ENCODE peak calls at places on chromosomes 4 and X, in four cellular contexts. O is GM10248, Z is MM.1S, Y is psoas muscle. R is an unnamed sample.

GRCh38 chrX:68462653-68463052 is 29.4 kb upstream of the OPHN1 start:
- DNase-seq in Z (peak; percentile 40), Y (no peak), O (no peak), R (peak; percentile 27)

GRCh38 chr4:173264960-173265281 is 69.2 kb downstream of the HMGB2 start:
- DNase-seq in Z (no peak), Y (peak; percentile 35), O (no peak), R (no peak)

GRCh38 chr4:35494955-35495354 is 749.4 kb downstream of the ARAP2 start:
- DNase-seq in Z (no peak), O (no peak), Y (no peak), R (no peak)

GRCh38 chrX:71950066-71950465 is 39.4 kb downstream of the NHSL2 start:
- DNase-seq in Y (no peak), O (no peak), Z (no peak), R (no peak)

GRCh38 chrX:136773649-136774048 is 7.1 kb downstream of the ARHGEF6 start:
- DNase-seq in O (no peak), Z (no peak), Y (no peak), R (no peak)

GRCh38 chr4:119038465-119038864 is 97.2 kb upstream of the MYOZ2 start:
- DNase-seq in O (no peak), Z (no peak), Y (no peak), R (no peak)

GRCh38 chr4:22091906-22092305 is 143.3 kb upstream of the KCNIP4 start:
- DNase-seq in Y (no peak), O (no peak), Z (no peak), R (no peak)

GRCh38 chr4:109611045-109611616 is 51.1 kb downstream of the MCUB start:
- DNase-seq in O (no peak), Y (no peak), Z (no peak), R (no peak)

GRCh38 chrX:135512508-135513139 is 7.8 kb upstream of the INTS6L start:
- DNase-seq in Y (no peak), Z (peak; percentile 44), O (no peak), R (peak; percentile 9)

GRCh38 chr4:21879187-21879586 is 69.4 kb downstream of the KCNIP4 start:
- DNase-seq in Z (no peak), Y (no peak), O (no peak), R (peak; percentile 4)

DNA sequence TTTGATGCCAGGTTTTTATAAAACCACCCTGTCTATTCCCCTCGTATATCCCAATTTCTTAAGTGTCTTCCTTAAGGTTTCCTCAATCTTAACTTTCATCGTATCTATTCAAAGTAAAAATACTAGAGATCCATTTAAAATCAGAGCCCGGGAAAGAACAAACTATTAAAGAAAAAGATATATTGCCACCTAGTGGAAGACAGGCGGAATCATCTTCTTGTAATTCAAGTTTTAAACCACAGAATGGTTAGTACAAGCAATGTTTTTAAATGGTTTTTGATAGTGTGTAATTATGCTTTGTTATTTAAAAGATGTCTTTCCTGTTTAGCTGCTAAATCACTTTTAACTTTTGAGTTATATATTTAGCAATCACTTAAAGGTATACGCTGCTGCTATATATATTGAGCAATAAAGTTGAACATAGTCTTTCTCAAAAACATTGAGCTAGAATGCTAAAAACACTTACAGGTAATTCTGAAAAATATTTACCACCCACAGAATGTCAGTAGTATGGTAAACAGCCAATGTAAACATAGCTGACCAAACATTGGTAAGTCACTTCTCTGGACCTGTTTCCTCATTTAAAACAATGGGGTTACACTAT is 18.2 kb downstream of the PRDM8 start:
- DNase-seq in Z (peak; percentile 23), Y (no peak), O (peak; percentile 29), R (peak; percentile 14)
- TF ChIP-seq CTCF in Z (peak; percentile 65), Y (peak; percentile 70), O (peak; percentile 63), R (peak; percentile 43)

DNA sequence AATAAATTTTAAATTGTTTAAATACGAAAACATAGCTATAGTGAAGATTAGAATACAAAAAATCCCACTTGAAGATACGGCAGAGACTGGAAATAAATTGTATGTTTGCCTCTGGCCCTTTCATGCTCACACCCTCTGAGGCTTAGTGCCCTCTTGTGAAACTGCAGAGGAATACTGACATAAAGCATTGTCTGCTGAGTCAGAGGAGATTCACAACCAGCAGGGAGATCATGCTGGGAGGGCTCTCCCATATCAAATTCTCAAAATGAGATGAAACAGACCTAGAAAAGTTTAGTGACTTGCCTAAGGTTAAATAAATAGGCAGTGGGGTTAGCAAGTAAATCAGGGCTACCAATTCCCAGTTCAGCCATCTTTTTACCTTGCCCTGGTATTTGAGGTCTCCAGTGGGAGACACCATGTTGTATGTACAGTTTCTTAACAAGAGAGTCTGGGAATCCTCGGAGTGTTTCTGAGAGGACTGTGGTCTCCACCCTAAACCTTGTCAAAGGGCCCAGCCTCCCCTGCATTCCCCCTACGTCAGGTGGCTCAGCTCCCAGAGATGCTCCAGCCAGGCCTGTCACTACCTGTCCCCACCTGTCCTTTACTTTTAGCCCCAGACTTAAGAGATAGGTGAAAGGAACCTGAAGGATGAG is 581.4 kb upstream of the DIPK2B start:
- DNase-seq in O (no peak), Y (no peak), Z (peak; percentile 43), R (no peak)
- TF ChIP-seq CTCF in O (no peak), Y (peak; percentile 9), Z (peak; percentile 39), R (no peak)

GRCh38 chrX:46686003-46686645 is 72.8 kb downstream of the SLC9A7 start:
- DNase-seq in O (peak; percentile 20), Z (peak; percentile 19), Y (no peak), R (peak; percentile 59)

GRCh38 chrX:46687619-46688018 is 71.3 kb downstream of the SLC9A7 start:
- DNase-seq in O (no peak), Y (no peak), Z (no peak), R (no peak)

GRCh38 chrX:46678232-46678631 is 80.7 kb downstream of the SLC9A7 start:
- DNase-seq in O (no peak), Z (no peak), Y (no peak), R (no peak)

GRCh38 chrX:46681849-46682248 is 77.1 kb downstream of the SLC9A7 start:
- DNase-seq in Z (no peak), O (no peak), Y (no peak), R (no peak)

GRCh38 chrX:46683023-46683422 is 75.9 kb downstream of the SLC9A7 start:
- DNase-seq in O (no peak), Z (no peak), Y (no peak), R (peak; percentile 53)
- TF ChIP-seq CTCF in O (no peak), Z (no peak), Y (no peak), R (peak; percentile 4)

GRCh38 chr4:150010525-150011126 is 67.6 kb upstream of the DCLK2 start:
- DNase-seq in O (peak; percentile 15), Y (no peak), Z (peak; percentile 58), R (peak; percentile 44)
- TF ChIP-seq CTCF in O (peak; percentile 36), Y (peak; percentile 45), Z (peak; percentile 61), R (peak; percentile 44)

GRCh38 chrX:107753186-107753585 is 22.4 kb downstream of the TSC22D3 start:
- DNase-seq in Y (no peak), Z (no peak), O (no peak), R (no peak)

GRCh38 chrX:107763647-107764046 is 11.9 kb downstream of the TSC22D3 start:
- DNase-seq in O (no peak), Z (no peak), Y (no peak), R (no peak)

GRCh38 chrX:107755721-107756120 is 19.9 kb downstream of the TSC22D3 start:
- DNase-seq in Y (no peak), Z (no peak), O (no peak), R (no peak)

GRCh38 chrX:107760304-107761077 is 15.1 kb downstream of the TSC22D3 start:
- DNase-seq in Y (no peak), O (no peak), Z (no peak), R (peak; percentile 7)

DNA sequence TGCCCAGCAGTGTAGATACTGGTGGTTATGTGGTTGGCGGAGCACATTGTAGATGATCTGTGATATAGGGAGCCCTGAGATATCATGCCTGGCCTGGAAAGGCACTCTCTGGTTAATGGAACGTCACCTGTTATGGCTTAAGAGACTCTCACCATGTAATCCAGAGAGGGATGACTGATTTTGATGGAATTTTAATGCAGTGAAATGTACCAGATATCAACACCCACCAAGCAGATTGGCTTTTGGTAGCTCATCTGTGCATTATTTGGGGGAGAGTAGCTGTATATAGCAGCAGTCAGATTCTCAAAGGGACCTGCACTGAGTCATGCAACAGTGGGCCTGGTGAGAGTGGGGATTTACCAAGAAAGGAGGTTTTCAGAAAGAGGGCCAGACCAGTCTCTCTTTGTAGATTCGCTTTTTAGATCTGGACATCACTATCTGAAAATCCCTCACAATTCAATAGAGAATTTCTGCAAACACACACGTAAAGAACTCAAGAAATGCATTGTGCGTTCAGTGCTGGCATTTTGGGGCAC is 17.3 kb downstream of the TSC22D3 start:
- DNase-seq in Z (no peak), O (no peak), Y (no peak), R (no peak)
- TF ChIP-seq CTCF in Z (no peak), O (no peak), Y (no peak), R (no peak)

GRCh38 chrX:63012574-63012973 is 338.6 kb downstream of the SPIN4 start:
- DNase-seq in Z (no peak), Y (no peak), O (no peak), R (peak; percentile 0)
- TF ChIP-seq CTCF in Z (no peak), Y (no peak), O (no peak), R (no peak)

GRCh38 chr4:145090370-145090769 is 7.6 kb downstream of the ANAPC10 start:
- DNase-seq in O (no peak), Y (no peak), Z (no peak), R (no peak)
- TF ChIP-seq CTCF in O (no peak), Y (no peak), Z (no peak), R (no peak)

GRCh38 chrX:95065151-95065550 is 1391.1 kb downstream of the FAM133A start:
- DNase-seq in Y (no peak), O (no peak), Z (no peak), R (no peak)

GRCh38 chrX:95071621-95072020 is 1397.6 kb downstream of the FAM133A start:
- DNase-seq in Z (no peak), O (no peak), Y (no peak), R (no peak)

GRCh38 chrX:95076449-95076848 is 1402.4 kb downstream of the FAM133A start:
- DNase-seq in Z (peak; percentile 33), Y (no peak), O (no peak), R (peak; percentile 26)

GRCh38 chrX:95071052-95071451 is 1397.0 kb downstream of the FAM133A start:
- DNase-seq in Z (no peak), Y (no peak), O (no peak), R (no peak)
- TF ChIP-seq CTCF in Z (peak; percentile 4), Y (no peak), O (no peak), R (no peak)